ENCODE peak calls at places on chromosomes 3 and 15, in ten cellular contexts. Z, D, M, S, O, U, B, N, L and W are unnamed samples.

GRCh38 chr3:100107227-100107626 is 7.1 kb downstream of the FILIP1L start:
- DNase-seq in Z (no peak), D (no peak), M (peak), S (no peak), O (peak), U (no peak), B (no peak), N (no peak), L (no peak), W (no peak)

GRCh38 chr15:38941399-38941953 is 376.9 kb upstream of the RASGRP1 start:
- DNase-seq in Z (no peak), D (no peak), M (no peak), S (no peak), O (no peak), U (no peak), B (no peak), N (no peak), L (no peak), W (no peak)

GRCh38 chr15:45186771-45187577 is 792 bp downstream of the SHF start:
- DNase-seq in Z (no peak), D (no peak), M (no peak), S (no peak), O (no peak), U (no peak), B (no peak), N (no peak), L (peak), W (no peak)

GRCh38 chr3:47413751-47414150 is 32.9 kb downstream of the PTPN23 start:
- DNase-seq in Z (no peak), D (no peak), M (no peak), S (no peak), O (no peak), U (no peak), B (peak), N (no peak), L (no peak), W (no peak)

GRCh38 chr3:98782826-98783500 is 19.8 kb downstream of the ST3GAL6 start:
- DNase-seq in Z (no peak), D (no peak), M (no peak), S (no peak), O (no peak), U (no peak), B (no peak), N (no peak), L (no peak), W (no peak)

GRCh38 chr15:70587896-70588567 is 175.3 kb downstream of the UACA start:
- DNase-seq in Z (no peak), D (no peak), M (no peak), S (no peak), O (no peak), U (no peak), B (no peak), N (no peak), L (no peak), W (no peak)

GRCh38 chr3:39079530-39079929 is 27.7 kb downstream of the WDR48 start:
- DNase-seq in Z (no peak), D (no peak), M (no peak), S (no peak), O (no peak), U (no peak), B (no peak), N (no peak), L (no peak), W (no peak)

GRCh38 chr15:79883579-79884203 is 13.1 kb downstream of the MTHFS start:
- DNase-seq in Z (no peak), D (no peak), M (no peak), S (no peak), O (no peak), U (no peak), B (no peak), N (no peak), L (no peak), W (no peak)

GRCh38 chr3:108343479-108343870 is 47.1 kb downstream of the HHLA2 start:
- DNase-seq in Z (no peak), D (no peak), M (no peak), S (no peak), O (no peak), U (no peak), B (no peak), N (no peak), L (no peak), W (no peak)

GRCh38 chr3:157088506-157089454 is 71.2 kb downstream of the CCNL1 start:
- DNase-seq in Z (peak), D (peak), M (peak), S (peak), O (peak), U (peak), B (peak), N (peak), L (peak), W (peak)

GRCh38 chr3:16936233-16936632 is 51.5 kb downstream of the PLCL2 start:
- DNase-seq in Z (no peak), D (no peak), M (no peak), S (no peak), O (no peak), U (no peak), B (no peak), N (peak), L (no peak), W (no peak)

GRCh38 chr15:67405208-67406191 is 115.4 kb upstream of the C15orf61 start:
- DNase-seq in Z (no peak), D (no peak), M (peak), S (no peak), O (no peak), U (no peak), B (no peak), N (no peak), L (no peak), W (no peak)

GRCh38 chr3:58999779-59000170 is 50.0 kb downstream of the CFAP20DC start:
- DNase-seq in Z (no peak), D (no peak), M (no peak), S (no peak), O (no peak), U (no peak), B (no peak), N (no peak), L (no peak), W (no peak)

GRCh38 chr3:20023663-20024417 is 11.8 kb upstream of the PP2D1 start:
- DNase-seq in Z (no peak), D (no peak), M (no peak), S (peak), O (no peak), U (no peak), B (no peak), N (no peak), L (no peak), W (no peak)

GRCh38 chr3:128864351-128864811 is 15.0 kb upstream of the ACAD9 start:
- DNase-seq in Z (no peak), D (no peak), M (no peak), S (peak), O (no peak), U (no peak), B (peak), N (no peak), L (no peak), W (no peak)

GRCh38 chr3:157347577-157348303 is 88.9 kb upstream of the PTX3 start:
- DNase-seq in Z (no peak), D (no peak), M (no peak), S (no peak), O (no peak), U (no peak), B (no peak), N (no peak), L (no peak), W (no peak)

GRCh38 chr15:75578206-75578947 is 738 bp downstream of the PTPN9 start:
- DNase-seq in Z (peak), D (no peak), M (peak), S (peak), O (no peak), U (no peak), B (peak), N (peak), L (peak), W (peak)

GRCh38 chr3:170144437-170144843 is 37.1 kb downstream of the PHC3 start:
- DNase-seq in Z (no peak), D (no peak), M (no peak), S (no peak), O (no peak), U (no peak), B (peak), N (no peak), L (no peak), W (no peak)

GRCh38 chr3:72143322-72143721 is 358.4 kb upstream of the PROK2 start:
- DNase-seq in Z (no peak), D (no peak), M (no peak), S (no peak), O (no peak), U (no peak), B (no peak), N (no peak), L (no peak), W (no peak)

GRCh38 chr3:71456155-71456554 is 127.4 kb downstream of the FOXP1 start:
- DNase-seq in Z (no peak), D (no peak), M (no peak), S (no peak), O (no peak), U (no peak), B (no peak), N (peak), L (no peak), W (no peak)

GRCh38 chr3:128492353-128493220 is at the start of gene GATA2:
- DNase-seq in Z (no peak), D (no peak), M (no peak), S (peak), O (no peak), U (no peak), B (no peak), N (peak), L (peak), W (peak)

GRCh38 chr3:14508966-14509795 is 31.0 kb downstream of the GRIP2 start:
- DNase-seq in Z (peak), D (peak), M (peak), S (peak), O (peak), U (peak), B (peak), N (peak), L (peak), W (peak)

GRCh38 chr3:184643442-184643841 is 68.4 kb downstream of the MAGEF1 start:
- DNase-seq in Z (no peak), D (no peak), M (no peak), S (no peak), O (no peak), U (no peak), B (no peak), N (no peak), L (peak), W (no peak)

GRCh38 chr3:55468251-55468650 is 18.9 kb downstream of the WNT5A start:
- DNase-seq in Z (no peak), D (no peak), M (no peak), S (no peak), O (no peak), U (no peak), B (no peak), N (no peak), L (no peak), W (no peak)

GRCh38 chr15:95929232-95929846 is 401.2 kb upstream of the NR2F2 start:
- DNase-seq in Z (no peak), D (no peak), M (peak), S (no peak), O (no peak), U (no peak), B (no peak), N (peak), L (no peak), W (peak)

GRCh38 chr15:36914962-36915808 is 185.2 kb downstream of the MEIS2 start:
- DNase-seq in Z (no peak), D (no peak), M (no peak), S (no peak), O (no peak), U (no peak), B (no peak), N (no peak), L (no peak), W (no peak)

GRCh38 chr15:98870788-98871187 is 136.8 kb downstream of the PGPEP1L start:
- DNase-seq in Z (no peak), D (no peak), M (no peak), S (peak), O (no peak), U (no peak), B (no peak), N (no peak), L (no peak), W (no peak)

GRCh38 chr3:89419647-89420141 is 312.3 kb downstream of the EPHA3 start:
- DNase-seq in Z (no peak), D (no peak), M (no peak), S (peak), O (no peak), U (no peak), B (no peak), N (no peak), L (no peak), W (no peak)

GRCh38 chr15:77282333-77282732 is 137.6 kb downstream of the PEAK1 start:
- DNase-seq in Z (no peak), D (no peak), M (no peak), S (peak), O (no peak), U (no peak), B (no peak), N (no peak), L (no peak), W (no peak)